ENCODE peak calls at places on chromosomes 5 and 9, in six cellular contexts. C is tibial nerve, Y is A549, P is heart right ventricle, V is SJCRH30, H is uterus. T is an unnamed sample.

GRCh38 chr9:124190761-124191160 is 67.0 kb upstream of the NEK6 start:
- DNase-seq in H (no peak), Y (no peak), V (no peak), P (no peak), C (peak), T (no peak)

GRCh38 chr9:8856686-8857329 is 1057.2 kb upstream of the DMAC1 start:
- DNase-seq in V (peak), H (no peak), P (no peak), Y (no peak), C (no peak), T (no peak)

GRCh38 chr5:98069876-98070512 is 703.5 kb upstream of the RGMB start:
- DNase-seq in H (no peak), Y (no peak), C (no peak), V (no peak), P (no peak), T (no peak)

GRCh38 chr5:136000147-136000546 is 28.6 kb upstream of the TGFBI start:
- DNase-seq in C (no peak), P (no peak), Y (no peak), V (no peak), H (no peak), T (no peak)

GRCh38 chr5:191036-191948 is at the start of gene LRRC14B:
- DNase-seq in C (no peak), P (peak), V (peak), Y (no peak), H (no peak), T (no peak)

GRCh38 chr9:19551124-19551929 is 142.5 kb downstream of the ACER2 start:
- DNase-seq in P (no peak), C (no peak), Y (no peak), H (no peak), V (no peak), T (no peak)

GRCh38 chr5:156764572-156764971 is 85.5 kb upstream of the PPP1R2B start:
- DNase-seq in V (no peak), Y (no peak), C (no peak), P (no peak), H (no peak), T (no peak)

GRCh38 chr9:7186175-7186574 is 428.4 kb downstream of the KDM4C start:
- DNase-seq in Y (peak), P (no peak), C (no peak), H (no peak), V (peak), T (no peak)

DNA sequence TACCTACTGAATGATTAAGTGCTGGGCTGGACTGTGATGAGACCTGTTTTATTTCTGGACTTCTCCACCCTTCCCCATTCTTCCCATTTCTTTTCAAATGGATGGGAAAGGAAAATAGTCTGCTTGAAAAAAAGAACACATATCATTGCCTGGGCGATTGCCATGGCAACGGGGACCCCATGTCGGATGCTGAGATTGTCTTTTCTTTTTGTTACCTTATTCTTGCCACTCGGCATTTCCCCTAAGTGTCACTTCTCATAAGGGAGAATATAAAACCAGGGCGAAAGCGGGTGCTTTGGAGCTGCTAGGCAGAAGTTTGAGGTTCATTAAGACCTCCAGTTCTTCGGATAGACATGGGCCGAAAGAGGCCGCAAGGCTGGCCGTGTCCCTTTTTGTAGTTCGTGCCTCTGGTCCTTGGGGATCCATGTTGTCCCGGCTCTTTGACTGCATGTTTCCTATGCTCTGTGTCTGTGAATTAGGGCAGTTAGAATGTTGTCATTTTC is 760 bp downstream of the FGD3 start:
- DNase-seq in C (no peak), V (no peak), P (no peak), H (no peak), Y (no peak), T (no peak)
- H3K4me3 ChIP-seq in C (no peak), V (peak), P (peak), H (no peak), Y (no peak), T (no peak)

GRCh38 chr9:96020822-96021615 is 145.5 kb downstream of the ERCC6L2 start:
- DNase-seq in C (peak), P (peak), H (no peak), Y (no peak), V (peak), T (peak)

GRCh38 chr9:96025995-96026572 is 150.6 kb downstream of the ERCC6L2 start:
- DNase-seq in H (no peak), P (peak), Y (no peak), V (no peak), C (no peak), T (peak)

GRCh38 chr9:96020300-96020821 is 144.9 kb downstream of the ERCC6L2 start:
- DNase-seq in C (no peak), P (no peak), Y (no peak), V (no peak), H (no peak), T (no peak)

GRCh38 chr9:96022445-96023031 is 147.0 kb downstream of the ERCC6L2 start:
- DNase-seq in C (peak), H (no peak), Y (no peak), P (peak), V (peak), T (peak)

DNA sequence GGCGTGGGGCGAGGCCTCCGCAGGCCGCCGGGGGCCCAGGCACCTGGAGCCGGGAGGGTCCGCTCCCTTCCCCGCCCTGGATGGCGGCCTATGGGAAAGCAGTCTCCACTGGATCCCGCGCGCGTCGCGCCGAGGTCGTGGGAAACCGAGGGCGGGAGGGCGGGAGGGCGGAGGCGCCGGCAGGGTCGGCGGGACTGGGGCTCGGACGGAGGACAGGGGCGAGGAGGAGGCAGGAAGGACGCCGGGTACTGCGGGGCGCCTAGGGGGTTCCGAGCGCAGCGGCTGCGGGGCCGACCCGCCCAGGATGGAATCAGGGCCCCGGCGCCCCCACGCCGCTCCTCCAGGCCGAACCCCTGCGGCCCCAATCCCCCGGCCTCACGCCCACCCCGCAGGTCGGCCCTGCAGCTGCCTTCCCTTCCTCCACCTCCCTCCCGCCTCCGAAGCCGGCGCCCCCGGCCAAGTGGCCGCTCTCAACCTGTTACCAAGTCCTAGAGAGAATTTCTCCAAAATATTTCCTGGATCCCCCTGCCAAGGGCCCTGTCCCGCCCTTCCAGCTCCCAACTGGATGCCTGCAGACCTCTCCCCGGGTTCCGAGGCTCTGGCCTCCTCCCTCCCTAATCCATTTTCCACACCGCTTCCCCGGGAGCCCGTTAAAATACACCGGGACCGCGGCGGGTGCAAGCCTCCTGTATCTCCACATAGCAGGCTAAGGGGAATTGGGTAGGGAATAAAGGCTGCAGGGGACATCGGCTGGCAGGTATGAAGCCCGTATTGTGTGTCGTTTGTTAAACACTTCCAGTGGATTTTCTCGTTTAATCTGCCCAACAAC is 146.3 kb downstream of the ERCC6L2 start:
- DNase-seq in H (no peak), C (no peak), Y (no peak), V (peak), P (peak), T (no peak)
- H3K4me3 ChIP-seq in H (peak), C (peak), Y (peak), V (peak), P (peak), T (peak)

DNA sequence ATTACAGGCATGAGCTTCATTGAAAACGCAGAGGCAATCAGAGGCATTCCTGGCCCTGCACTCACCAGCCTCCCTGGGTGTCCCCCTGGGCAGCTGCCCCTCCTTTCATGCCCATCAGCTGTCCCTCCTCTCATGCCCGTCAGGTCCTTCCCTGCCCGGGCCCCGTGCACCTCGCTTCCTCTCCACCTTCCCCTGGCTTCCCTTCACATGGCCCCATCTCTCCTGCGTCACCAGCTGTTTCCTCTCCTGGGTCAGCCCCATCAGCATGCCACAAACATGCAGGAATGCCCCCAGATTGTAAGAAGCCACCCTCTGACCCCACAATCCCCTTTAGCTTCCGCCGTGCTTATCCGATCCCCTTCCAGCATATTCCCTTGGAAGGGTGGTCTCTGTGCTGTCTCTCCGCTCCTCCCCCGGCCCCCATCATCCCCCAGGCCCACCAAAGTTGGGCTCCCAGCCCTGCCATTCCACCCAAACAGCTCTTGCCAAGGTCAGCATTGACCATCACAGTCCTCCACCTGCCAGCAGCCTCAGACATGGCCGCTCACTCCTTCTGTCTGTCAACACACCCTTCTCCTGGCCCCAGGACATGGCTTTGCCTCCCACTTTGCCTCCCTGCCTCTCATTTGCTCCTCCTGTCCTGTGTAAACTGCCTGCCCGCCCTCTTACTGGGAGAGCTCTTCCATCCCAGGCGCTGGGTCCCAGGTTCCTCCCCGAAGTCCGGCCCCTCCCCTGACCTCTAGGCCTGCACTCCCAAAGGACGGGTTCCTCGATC is 98.6 kb upstream of the IER5L start:
- DNase-seq in C (no peak), H (peak), V (no peak), Y (no peak), P (no peak), T (no peak)
- H3K4me3 ChIP-seq in C (no peak), H (no peak), V (no peak), Y (no peak), P (no peak), T (no peak)

DNA sequence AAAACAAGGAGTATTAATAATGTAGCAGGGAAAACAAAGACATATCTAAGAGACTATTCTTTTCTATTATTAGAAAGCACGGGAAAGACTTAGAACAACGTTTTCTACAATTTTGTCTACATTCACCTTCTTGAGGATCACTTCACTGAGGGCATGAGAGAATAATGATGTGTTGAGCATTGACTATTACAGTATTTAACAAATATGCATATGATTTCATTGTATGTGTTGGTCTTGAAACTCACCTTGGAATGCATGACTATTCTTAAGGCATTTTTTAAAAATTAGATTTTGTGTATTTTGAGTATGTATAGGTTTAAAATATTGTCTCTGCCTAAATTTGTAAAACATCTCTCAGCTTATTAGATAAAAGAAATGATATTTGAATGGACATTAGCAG is 1.2 kb downstream of the FSD1L start:
- DNase-seq in V (no peak), P (no peak), C (no peak), Y (no peak), H (no peak), T (no peak)
- H3K4me3 ChIP-seq in V (peak), P (peak), C (peak), Y (peak), H (peak), T (peak)

GRCh38 chr9:93058357-93059096 is at the start of gene SUSD3:
- DNase-seq in H (peak), C (peak), P (peak), Y (peak), V (no peak), T (peak)

GRCh38 chr9:93059960-93060591 is 1.6 kb downstream of the SUSD3 start:
- DNase-seq in H (no peak), C (no peak), Y (no peak), P (no peak), V (no peak), T (no peak)

GRCh38 chr9:93057703-93058356 is 671 bp upstream of the SUSD3 start:
- DNase-seq in C (no peak), Y (no peak), H (peak), P (no peak), V (no peak), T (no peak)

GRCh38 chr9:93060746-93061259 is 2.3 kb downstream of the SUSD3 start:
- DNase-seq in P (no peak), Y (peak), V (no peak), C (no peak), H (peak), T (no peak)

DNA sequence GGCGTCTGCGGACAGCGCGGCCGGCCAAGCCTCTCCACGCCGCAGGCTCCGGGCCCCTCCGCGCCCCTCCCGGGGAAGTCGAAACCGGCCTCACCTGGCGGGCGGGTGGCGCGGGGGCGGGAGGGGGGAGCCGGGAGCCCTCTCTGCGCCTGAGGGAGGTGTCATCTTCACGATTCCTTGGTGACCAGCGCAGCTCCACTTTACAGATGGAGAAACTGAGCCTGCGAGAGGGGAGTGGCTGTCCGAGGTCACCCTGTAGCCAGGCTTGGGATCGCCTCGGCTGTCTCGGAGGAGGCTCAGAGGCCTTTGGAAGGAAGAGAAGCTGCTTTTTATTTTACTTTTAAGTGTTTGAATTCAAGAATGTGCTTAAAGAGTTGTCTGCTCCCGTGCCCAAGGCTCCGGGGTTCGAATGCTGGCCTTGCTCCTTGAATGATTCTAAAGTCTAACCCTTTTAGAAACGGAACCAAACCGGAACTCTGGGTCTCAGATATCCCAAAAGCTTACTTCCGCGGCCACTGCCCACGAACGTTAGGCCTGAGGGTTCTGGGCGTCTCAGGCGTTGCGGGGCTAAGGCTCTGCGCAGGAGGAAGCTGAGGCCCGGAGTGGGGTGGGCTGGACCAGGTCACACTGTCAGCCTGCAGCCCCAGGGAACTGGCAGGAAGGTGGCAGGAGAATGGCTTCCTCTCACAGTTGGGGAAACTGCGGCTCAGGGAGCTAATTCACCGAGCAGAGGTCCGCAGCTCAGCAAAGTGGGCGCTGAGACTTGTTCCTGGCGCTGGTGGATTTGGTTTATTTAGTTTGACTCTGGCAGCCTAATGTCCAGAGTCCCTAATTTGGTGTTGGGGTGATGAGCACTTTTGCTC is 827 bp downstream of the SUSD3 start:
- DNase-seq in P (no peak), H (peak), V (no peak), C (no peak), Y (no peak), T (no peak)
- H3K4me3 ChIP-seq in P (peak), H (peak), V (no peak), C (peak), Y (peak), T (no peak)

DNA sequence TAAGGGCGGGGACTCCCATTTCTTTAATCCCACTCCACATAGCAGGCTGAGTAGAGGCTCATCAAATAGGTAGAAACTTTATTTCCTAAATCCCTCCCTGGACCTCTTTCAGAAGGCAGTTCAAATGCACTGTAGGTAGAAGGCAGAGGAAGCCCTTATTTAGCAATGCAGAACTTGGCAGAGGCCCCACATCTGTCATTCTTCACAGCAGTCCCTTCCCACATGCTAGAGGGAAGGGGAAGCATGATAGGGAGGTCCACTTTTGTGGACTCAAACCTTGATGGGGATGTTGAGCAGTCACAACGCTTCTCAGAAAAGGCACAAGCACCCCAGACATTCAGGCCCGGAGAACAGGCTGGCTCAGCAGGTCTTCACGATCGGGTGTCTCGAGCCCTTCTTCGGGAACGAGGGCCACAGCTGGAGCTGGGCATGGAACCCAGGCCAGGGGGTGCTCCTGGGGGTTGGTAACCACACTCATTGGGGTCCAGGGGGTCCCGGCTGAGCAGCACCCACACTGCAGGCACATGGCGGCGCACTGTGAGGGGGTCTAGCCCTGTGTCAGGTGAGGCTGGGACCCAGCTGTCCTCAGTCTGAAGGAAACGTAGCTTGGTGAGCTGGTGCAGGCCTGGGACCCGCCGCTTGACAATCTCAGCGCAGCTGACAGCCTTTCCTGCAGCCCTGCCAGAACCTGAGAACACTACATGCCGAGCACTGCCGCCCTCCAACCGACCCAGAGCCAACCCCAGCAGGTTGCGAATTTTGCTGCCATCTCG is 1.3 kb downstream of the RPP25L start:
- DNase-seq in H (no peak), Y (no peak), V (no peak), C (no peak), P (peak), T (no peak)
- H3K4me3 ChIP-seq in H (no peak), Y (peak), V (no peak), C (peak), P (peak), T (peak)